ENCODE peak calls at places on chromosome 20, in seven cellular contexts. One of them, this sample, is unnamed.

GRCh38 chr20:37593710-37594109 is 66.0 kb upstream of the BLCAP start:
- DNase-seq in stimulated activated CD4-positive, alpha-beta T cell treated with anti-CD3 and anti-CD28 coated beads, Interleukin-15, amount 100 ng/mL, for 1 hour: no peak
- DNase-seq in smooth muscle cell of the brain vasculature: no peak
- DNase-seq in EH: no peak
- DNase-seq in activated effector memory CD4-positive, alpha-beta T cell treated with anti-CD3 and anti-CD28 coated beads, Interleukin-2, amount 50 U/mL, for 16 hours: no peak
- DNase-seq in erythroblast: no peak
- DNase-seq in NCI-H1092: no peak
- DNase-seq in this sample: no peak

GRCh38 chr20:61449057-61449456 is 197.0 kb downstream of the CDH4 start:
- DNase-seq in stimulated activated CD4-positive, alpha-beta T cell treated with anti-CD3 and anti-CD28 coated beads, Interleukin-15, amount 100 ng/mL, for 1 hour: no peak
- DNase-seq in smooth muscle cell of the brain vasculature: no peak
- DNase-seq in EH: no peak
- DNase-seq in activated effector memory CD4-positive, alpha-beta T cell treated with anti-CD3 and anti-CD28 coated beads, Interleukin-2, amount 50 U/mL, for 16 hours: no peak
- DNase-seq in erythroblast: no peak
- DNase-seq in NCI-H1092: no peak
- DNase-seq in this sample: no peak

GRCh38 chr20:18224968-18225568 is 63.3 kb upstream of the ZNF133 start:
- DNase-seq in stimulated activated CD4-positive, alpha-beta T cell treated with anti-CD3 and anti-CD28 coated beads, Interleukin-15, amount 100 ng/mL, for 1 hour: no peak
- DNase-seq in smooth muscle cell of the brain vasculature: peak
- DNase-seq in EH: peak
- DNase-seq in activated effector memory CD4-positive, alpha-beta T cell treated with anti-CD3 and anti-CD28 coated beads, Interleukin-2, amount 50 U/mL, for 16 hours: no peak
- DNase-seq in erythroblast: no peak
- DNase-seq in NCI-H1092: no peak
- DNase-seq in this sample: no peak

GRCh38 chr20:25223179-25223661 is 24.7 kb upstream of the PYGB start:
- DNase-seq in stimulated activated CD4-positive, alpha-beta T cell treated with anti-CD3 and anti-CD28 coated beads, Interleukin-15, amount 100 ng/mL, for 1 hour: no peak
- DNase-seq in smooth muscle cell of the brain vasculature: peak
- DNase-seq in EH: peak
- DNase-seq in activated effector memory CD4-positive, alpha-beta T cell treated with anti-CD3 and anti-CD28 coated beads, Interleukin-2, amount 50 U/mL, for 16 hours: peak
- DNase-seq in erythroblast: peak
- DNase-seq in NCI-H1092: no peak
- DNase-seq in this sample: peak

GRCh38 chr20:47973519-47974233 is 188.4 kb upstream of the SULF2 start:
- DNase-seq in stimulated activated CD4-positive, alpha-beta T cell treated with anti-CD3 and anti-CD28 coated beads, Interleukin-15, amount 100 ng/mL, for 1 hour: no peak
- DNase-seq in smooth muscle cell of the brain vasculature: no peak
- DNase-seq in EH: no peak
- DNase-seq in activated effector memory CD4-positive, alpha-beta T cell treated with anti-CD3 and anti-CD28 coated beads, Interleukin-2, amount 50 U/mL, for 16 hours: no peak
- DNase-seq in erythroblast: no peak
- DNase-seq in NCI-H1092: no peak
- DNase-seq in this sample: no peak

GRCh38 chr20:1566701-1567100 is 9.2 kb upstream of the SIRPD start:
- DNase-seq in stimulated activated CD4-positive, alpha-beta T cell treated with anti-CD3 and anti-CD28 coated beads, Interleukin-15, amount 100 ng/mL, for 1 hour: no peak
- DNase-seq in smooth muscle cell of the brain vasculature: no peak
- DNase-seq in EH: peak
- DNase-seq in activated effector memory CD4-positive, alpha-beta T cell treated with anti-CD3 and anti-CD28 coated beads, Interleukin-2, amount 50 U/mL, for 16 hours: no peak
- DNase-seq in erythroblast: no peak
- DNase-seq in NCI-H1092: no peak
- DNase-seq in this sample: no peak

GRCh38 chr20:6678101-6678500 is 89.4 kb upstream of the BMP2 start:
- DNase-seq in stimulated activated CD4-positive, alpha-beta T cell treated with anti-CD3 and anti-CD28 coated beads, Interleukin-15, amount 100 ng/mL, for 1 hour: no peak
- DNase-seq in smooth muscle cell of the brain vasculature: no peak
- DNase-seq in EH: no peak
- DNase-seq in activated effector memory CD4-positive, alpha-beta T cell treated with anti-CD3 and anti-CD28 coated beads, Interleukin-2, amount 50 U/mL, for 16 hours: no peak
- DNase-seq in erythroblast: no peak
- DNase-seq in NCI-H1092: no peak
- DNase-seq in this sample: no peak

GRCh38 chr20:11917663-11918062 is at the start of gene BTBD3:
- DNase-seq in stimulated activated CD4-positive, alpha-beta T cell treated with anti-CD3 and anti-CD28 coated beads, Interleukin-15, amount 100 ng/mL, for 1 hour: no peak
- DNase-seq in smooth muscle cell of the brain vasculature: no peak
- DNase-seq in EH: peak
- DNase-seq in activated effector memory CD4-positive, alpha-beta T cell treated with anti-CD3 and anti-CD28 coated beads, Interleukin-2, amount 50 U/mL, for 16 hours: no peak
- DNase-seq in erythroblast: peak
- DNase-seq in NCI-H1092: peak
- DNase-seq in this sample: peak

GRCh38 chr20:36779656-36780025 is 6.1 kb upstream of the DSN1 start:
- DNase-seq in stimulated activated CD4-positive, alpha-beta T cell treated with anti-CD3 and anti-CD28 coated beads, Interleukin-15, amount 100 ng/mL, for 1 hour: no peak
- DNase-seq in smooth muscle cell of the brain vasculature: no peak
- DNase-seq in EH: no peak
- DNase-seq in activated effector memory CD4-positive, alpha-beta T cell treated with anti-CD3 and anti-CD28 coated beads, Interleukin-2, amount 50 U/mL, for 16 hours: peak
- DNase-seq in erythroblast: no peak
- DNase-seq in NCI-H1092: no peak
- DNase-seq in this sample: no peak

GRCh38 chr20:23970049-23970448 is 18.5 kb downstream of the GGTLC1 start:
- DNase-seq in stimulated activated CD4-positive, alpha-beta T cell treated with anti-CD3 and anti-CD28 coated beads, Interleukin-15, amount 100 ng/mL, for 1 hour: no peak
- DNase-seq in smooth muscle cell of the brain vasculature: no peak
- DNase-seq in EH: no peak
- DNase-seq in activated effector memory CD4-positive, alpha-beta T cell treated with anti-CD3 and anti-CD28 coated beads, Interleukin-2, amount 50 U/mL, for 16 hours: peak
- DNase-seq in erythroblast: no peak
- DNase-seq in NCI-H1092: no peak
- DNase-seq in this sample: no peak

GRCh38 chr20:7361321-7361720 is 578.9 kb downstream of the HAO1 start:
- DNase-seq in stimulated activated CD4-positive, alpha-beta T cell treated with anti-CD3 and anti-CD28 coated beads, Interleukin-15, amount 100 ng/mL, for 1 hour: no peak
- DNase-seq in smooth muscle cell of the brain vasculature: no peak
- DNase-seq in EH: no peak
- DNase-seq in activated effector memory CD4-positive, alpha-beta T cell treated with anti-CD3 and anti-CD28 coated beads, Interleukin-2, amount 50 U/mL, for 16 hours: no peak
- DNase-seq in erythroblast: no peak
- DNase-seq in NCI-H1092: no peak
- DNase-seq in this sample: no peak

GRCh38 chr20:63587781-63588591 is 13.9 kb upstream of the HELZ2 start:
- DNase-seq in stimulated activated CD4-positive, alpha-beta T cell treated with anti-CD3 and anti-CD28 coated beads, Interleukin-15, amount 100 ng/mL, for 1 hour: no peak
- DNase-seq in smooth muscle cell of the brain vasculature: no peak
- DNase-seq in EH: no peak
- DNase-seq in activated effector memory CD4-positive, alpha-beta T cell treated with anti-CD3 and anti-CD28 coated beads, Interleukin-2, amount 50 U/mL, for 16 hours: no peak
- DNase-seq in erythroblast: no peak
- DNase-seq in NCI-H1092: no peak
- DNase-seq in this sample: no peak

GRCh38 chr20:59933849-59934585 is 580 bp upstream of the SYCP2 start:
- DNase-seq in stimulated activated CD4-positive, alpha-beta T cell treated with anti-CD3 and anti-CD28 coated beads, Interleukin-15, amount 100 ng/mL, for 1 hour: peak
- DNase-seq in smooth muscle cell of the brain vasculature: no peak
- DNase-seq in EH: peak
- DNase-seq in activated effector memory CD4-positive, alpha-beta T cell treated with anti-CD3 and anti-CD28 coated beads, Interleukin-2, amount 50 U/mL, for 16 hours: peak
- DNase-seq in erythroblast: peak
- DNase-seq in NCI-H1092: peak
- DNase-seq in this sample: peak

GRCh38 chr20:37239026-37239451 is 22.6 kb downstream of the GHRH start:
- DNase-seq in stimulated activated CD4-positive, alpha-beta T cell treated with anti-CD3 and anti-CD28 coated beads, Interleukin-15, amount 100 ng/mL, for 1 hour: no peak
- DNase-seq in smooth muscle cell of the brain vasculature: no peak
- DNase-seq in EH: no peak
- DNase-seq in activated effector memory CD4-positive, alpha-beta T cell treated with anti-CD3 and anti-CD28 coated beads, Interleukin-2, amount 50 U/mL, for 16 hours: no peak
- DNase-seq in erythroblast: no peak
- DNase-seq in NCI-H1092: no peak
- DNase-seq in this sample: no peak

GRCh38 chr20:43043887-43044286 is 145.8 kb downstream of the PTPRT start:
- DNase-seq in stimulated activated CD4-positive, alpha-beta T cell treated with anti-CD3 and anti-CD28 coated beads, Interleukin-15, amount 100 ng/mL, for 1 hour: no peak
- DNase-seq in smooth muscle cell of the brain vasculature: no peak
- DNase-seq in EH: no peak
- DNase-seq in activated effector memory CD4-positive, alpha-beta T cell treated with anti-CD3 and anti-CD28 coated beads, Interleukin-2, amount 50 U/mL, for 16 hours: no peak
- DNase-seq in erythroblast: no peak
- DNase-seq in NCI-H1092: no peak
- DNase-seq in this sample: no peak

GRCh38 chr20:36585410-36586125 is 12.2 kb downstream of the TGIF2 start:
- DNase-seq in stimulated activated CD4-positive, alpha-beta T cell treated with anti-CD3 and anti-CD28 coated beads, Interleukin-15, amount 100 ng/mL, for 1 hour: no peak
- DNase-seq in smooth muscle cell of the brain vasculature: no peak
- DNase-seq in EH: peak
- DNase-seq in activated effector memory CD4-positive, alpha-beta T cell treated with anti-CD3 and anti-CD28 coated beads, Interleukin-2, amount 50 U/mL, for 16 hours: no peak
- DNase-seq in erythroblast: no peak
- DNase-seq in NCI-H1092: no peak
- DNase-seq in this sample: no peak

GRCh38 chr20:47300071-47300470 is 56.4 kb downstream of the ZMYND8 start:
- DNase-seq in stimulated activated CD4-positive, alpha-beta T cell treated with anti-CD3 and anti-CD28 coated beads, Interleukin-15, amount 100 ng/mL, for 1 hour: no peak
- DNase-seq in smooth muscle cell of the brain vasculature: no peak
- DNase-seq in EH: peak
- DNase-seq in activated effector memory CD4-positive, alpha-beta T cell treated with anti-CD3 and anti-CD28 coated beads, Interleukin-2, amount 50 U/mL, for 16 hours: no peak
- DNase-seq in erythroblast: no peak
- DNase-seq in NCI-H1092: no peak
- DNase-seq in this sample: no peak

GRCh38 chr20:10861619-10862018 is 187.8 kb upstream of the JAG1 start:
- DNase-seq in stimulated activated CD4-positive, alpha-beta T cell treated with anti-CD3 and anti-CD28 coated beads, Interleukin-15, amount 100 ng/mL, for 1 hour: no peak
- DNase-seq in smooth muscle cell of the brain vasculature: no peak
- DNase-seq in EH: peak
- DNase-seq in activated effector memory CD4-positive, alpha-beta T cell treated with anti-CD3 and anti-CD28 coated beads, Interleukin-2, amount 50 U/mL, for 16 hours: no peak
- DNase-seq in erythroblast: no peak
- DNase-seq in NCI-H1092: no peak
- DNase-seq in this sample: no peak

GRCh38 chr20:25301357-25301920 is 53.6 kb downstream of the PYGB start:
- DNase-seq in stimulated activated CD4-positive, alpha-beta T cell treated with anti-CD3 and anti-CD28 coated beads, Interleukin-15, amount 100 ng/mL, for 1 hour: no peak
- DNase-seq in smooth muscle cell of the brain vasculature: no peak
- DNase-seq in EH: no peak
- DNase-seq in activated effector memory CD4-positive, alpha-beta T cell treated with anti-CD3 and anti-CD28 coated beads, Interleukin-2, amount 50 U/mL, for 16 hours: no peak
- DNase-seq in erythroblast: no peak
- DNase-seq in NCI-H1092: no peak
- DNase-seq in this sample: no peak

GRCh38 chr20:24194133-24194532 is 205.6 kb upstream of the GGTLC1 start:
- DNase-seq in stimulated activated CD4-positive, alpha-beta T cell treated with anti-CD3 and anti-CD28 coated beads, Interleukin-15, amount 100 ng/mL, for 1 hour: no peak
- DNase-seq in smooth muscle cell of the brain vasculature: no peak
- DNase-seq in EH: no peak
- DNase-seq in activated effector memory CD4-positive, alpha-beta T cell treated with anti-CD3 and anti-CD28 coated beads, Interleukin-2, amount 50 U/mL, for 16 hours: no peak
- DNase-seq in erythroblast: no peak
- DNase-seq in NCI-H1092: no peak
- DNase-seq in this sample: no peak

GRCh38 chr20:41003143-41003932 is 25.3 kb upstream of the TOP1 start:
- DNase-seq in stimulated activated CD4-positive, alpha-beta T cell treated with anti-CD3 and anti-CD28 coated beads, Interleukin-15, amount 100 ng/mL, for 1 hour: peak
- DNase-seq in smooth muscle cell of the brain vasculature: peak
- DNase-seq in EH: peak
- DNase-seq in activated effector memory CD4-positive, alpha-beta T cell treated with anti-CD3 and anti-CD28 coated beads, Interleukin-2, amount 50 U/mL, for 16 hours: peak
- DNase-seq in erythroblast: no peak
- DNase-seq in NCI-H1092: no peak
- DNase-seq in this sample: peak

GRCh38 chr20:60857708-60858107 is 394.4 kb upstream of the CDH4 start:
- DNase-seq in stimulated activated CD4-positive, alpha-beta T cell treated with anti-CD3 and anti-CD28 coated beads, Interleukin-15, amount 100 ng/mL, for 1 hour: no peak
- DNase-seq in smooth muscle cell of the brain vasculature: no peak
- DNase-seq in EH: no peak
- DNase-seq in activated effector memory CD4-positive, alpha-beta T cell treated with anti-CD3 and anti-CD28 coated beads, Interleukin-2, amount 50 U/mL, for 16 hours: no peak
- DNase-seq in erythroblast: no peak
- DNase-seq in NCI-H1092: no peak
- DNase-seq in this sample: no peak

GRCh38 chr20:25081065-25081729 is 744 bp downstream of the VSX1 start:
- DNase-seq in stimulated activated CD4-positive, alpha-beta T cell treated with anti-CD3 and anti-CD28 coated beads, Interleukin-15, amount 100 ng/mL, for 1 hour: no peak
- DNase-seq in smooth muscle cell of the brain vasculature: no peak
- DNase-seq in EH: peak
- DNase-seq in activated effector memory CD4-positive, alpha-beta T cell treated with anti-CD3 and anti-CD28 coated beads, Interleukin-2, amount 50 U/mL, for 16 hours: peak
- DNase-seq in erythroblast: peak
- DNase-seq in NCI-H1092: peak
- DNase-seq in this sample: no peak

GRCh38 chr20:11267131-11267761 is 593.4 kb upstream of the JAG1 start:
- DNase-seq in stimulated activated CD4-positive, alpha-beta T cell treated with anti-CD3 and anti-CD28 coated beads, Interleukin-15, amount 100 ng/mL, for 1 hour: no peak
- DNase-seq in smooth muscle cell of the brain vasculature: peak
- DNase-seq in EH: peak
- DNase-seq in activated effector memory CD4-positive, alpha-beta T cell treated with anti-CD3 and anti-CD28 coated beads, Interleukin-2, amount 50 U/mL, for 16 hours: no peak
- DNase-seq in erythroblast: peak
- DNase-seq in NCI-H1092: no peak
- DNase-seq in this sample: peak

GRCh38 chr20:44646641-44647274 is 4.7 kb downstream of the ADA start:
- DNase-seq in stimulated activated CD4-positive, alpha-beta T cell treated with anti-CD3 and anti-CD28 coated beads, Interleukin-15, amount 100 ng/mL, for 1 hour: no peak
- DNase-seq in smooth muscle cell of the brain vasculature: no peak
- DNase-seq in EH: peak
- DNase-seq in activated effector memory CD4-positive, alpha-beta T cell treated with anti-CD3 and anti-CD28 coated beads, Interleukin-2, amount 50 U/mL, for 16 hours: no peak
- DNase-seq in erythroblast: no peak
- DNase-seq in NCI-H1092: no peak
- DNase-seq in this sample: no peak

GRCh38 chr20:19757973-19758887 is at the start of gene RIN2:
- DNase-seq in stimulated activated CD4-positive, alpha-beta T cell treated with anti-CD3 and anti-CD28 coated beads, Interleukin-15, amount 100 ng/mL, for 1 hour: no peak
- DNase-seq in smooth muscle cell of the brain vasculature: peak
- DNase-seq in EH: peak
- DNase-seq in activated effector memory CD4-positive, alpha-beta T cell treated with anti-CD3 and anti-CD28 coated beads, Interleukin-2, amount 50 U/mL, for 16 hours: no peak
- DNase-seq in erythroblast: no peak
- DNase-seq in NCI-H1092: peak
- DNase-seq in this sample: no peak

GRCh38 chr20:1388706-1389483 is 4.0 kb downstream of the FKBP1A start:
- DNase-seq in stimulated activated CD4-positive, alpha-beta T cell treated with anti-CD3 and anti-CD28 coated beads, Interleukin-15, amount 100 ng/mL, for 1 hour: no peak
- DNase-seq in smooth muscle cell of the brain vasculature: no peak
- DNase-seq in EH: no peak
- DNase-seq in activated effector memory CD4-positive, alpha-beta T cell treated with anti-CD3 and anti-CD28 coated beads, Interleukin-2, amount 50 U/mL, for 16 hours: no peak
- DNase-seq in erythroblast: no peak
- DNase-seq in NCI-H1092: no peak
- DNase-seq in this sample: no peak

GRCh38 chr20:20454850-20455627 is 87.1 kb downstream of the INSM1 start:
- DNase-seq in stimulated activated CD4-positive, alpha-beta T cell treated with anti-CD3 and anti-CD28 coated beads, Interleukin-15, amount 100 ng/mL, for 1 hour: no peak
- DNase-seq in smooth muscle cell of the brain vasculature: no peak
- DNase-seq in EH: no peak
- DNase-seq in activated effector memory CD4-positive, alpha-beta T cell treated with anti-CD3 and anti-CD28 coated beads, Interleukin-2, amount 50 U/mL, for 16 hours: no peak
- DNase-seq in erythroblast: no peak
- DNase-seq in NCI-H1092: peak
- DNase-seq in this sample: no peak

GRCh38 chr20:19552144-19552895 is 205.7 kb upstream of the RIN2 start:
- DNase-seq in stimulated activated CD4-positive, alpha-beta T cell treated with anti-CD3 and anti-CD28 coated beads, Interleukin-15, amount 100 ng/mL, for 1 hour: no peak
- DNase-seq in smooth muscle cell of the brain vasculature: no peak
- DNase-seq in EH: no peak
- DNase-seq in activated effector memory CD4-positive, alpha-beta T cell treated with anti-CD3 and anti-CD28 coated beads, Interleukin-2, amount 50 U/mL, for 16 hours: no peak
- DNase-seq in erythroblast: no peak
- DNase-seq in NCI-H1092: no peak
- DNase-seq in this sample: peak

This sample was measured in OCI-M1.